ENCODE peak calls at places on chromosomes 5 and 9, in ten cellular contexts. M is heart right ventricle; Q is WTC11; A is heart left ventricle; P is CD8-positive, alpha-beta T cell; K is RWPE1; Y is transverse colon; O is activated CD8-positive, alpha-beta T cell treated with anti-CD3 and anti-CD28 coated beads for 36 hours; R is tibial nerve; D is AG04449. X is an unnamed sample.
A peak's percentile ranks its signal among the peaks of the same experiment; 100 is the strongest.

GRCh38 chr5:35242695-35243258 is 12.5 kb upstream of the PRLR start:
- DNase-seq in M (no peak), Q (no peak), A (no peak), P (no peak), K (no peak), Y (peak; percentile 25), O (no peak), R (no peak), D (no peak), X (no peak)

GRCh38 chr5:98905857-98906688 is 22.7 kb downstream of the CHD1 start:
- DNase-seq in M (no peak), Q (no peak), A (no peak), P (no peak), K (peak; percentile 27), Y (no peak), O (no peak), R (no peak), D (no peak), X (peak; percentile 14)

GRCh38 chr9:126262738-126263137 is 63.9 kb upstream of the MVB12B start:
- DNase-seq in M (no peak), Q (no peak), A (no peak), P (no peak), K (no peak), Y (no peak), O (no peak), R (no peak), D (no peak), X (no peak)

GRCh38 chr5:91126448-91126847 is 256.7 kb downstream of the ARRDC3 start:
- DNase-seq in M (no peak), Q (no peak), A (no peak), P (no peak), K (no peak), Y (no peak), O (no peak), R (no peak), D (peak; percentile 75), X (peak; percentile 70)

GRCh38 chr9:88990721-88991065 is 575 bp upstream of the S1PR3 start:
- DNase-seq in M (no peak), Q (peak; percentile 72), A (no peak), P (no peak), K (no peak), Y (no peak), O (no peak), R (no peak), D (no peak), X (no peak)

GRCh38 chr9:19087601-19088000 is 15.1 kb downstream of the HAUS6 start:
- DNase-seq in M (no peak), Q (no peak), A (no peak), P (no peak), K (no peak), Y (no peak), O (no peak), R (no peak), D (no peak), X (no peak)

GRCh38 chr5:142839711-142840441 is 69.7 kb downstream of the ARHGAP26 start:
- DNase-seq in M (peak; percentile 63), Q (no peak), A (peak; percentile 65), P (no peak), K (no peak), Y (peak; percentile 35), O (no peak), R (peak; percentile 76), D (no peak), X (peak; percentile 78)

GRCh38 chr5:131541071-131541470 is 94.0 kb downstream of the RAPGEF6 start:
- DNase-seq in M (no peak), Q (no peak), A (no peak), P (no peak), K (no peak), Y (no peak), O (no peak), R (no peak), D (no peak), X (no peak)

GRCh38 chr5:68217476-68217984 is 2.0 kb downstream of the PIK3R1 start:
- DNase-seq in M (no peak), Q (no peak), A (no peak), P (no peak), K (no peak), Y (no peak), O (no peak), R (no peak), D (no peak), X (no peak)

GRCh38 chr9:117927354-117927753 is 223.2 kb downstream of the TLR4 start:
- DNase-seq in M (no peak), Q (peak; percentile 41), A (no peak), P (no peak), K (no peak), Y (no peak), O (no peak), R (no peak), D (no peak), X (no peak)

GRCh38 chr9:95495988-95496387 is 20.8 kb downstream of the PTCH1 start:
- DNase-seq in M (no peak), Q (no peak), A (no peak), P (no peak), K (no peak), Y (no peak), O (no peak), R (no peak), D (no peak), X (no peak)

GRCh38 chr9:114467910-114468309 is 37.4 kb downstream of the WHRN start:
- DNase-seq in M (no peak), Q (no peak), A (no peak), P (no peak), K (no peak), Y (no peak), O (no peak), R (no peak), D (no peak), X (no peak)

GRCh38 chr5:122442938-122443337 is 130.9 kb downstream of the SNCAIP start:
- DNase-seq in M (no peak), Q (no peak), A (no peak), P (no peak), K (no peak), Y (no peak), O (peak; percentile 1), R (no peak), D (no peak), X (no peak)

GRCh38 chr9:110797611-110798010 is 129.0 kb downstream of the MUSK start:
- DNase-seq in M (no peak), Q (no peak), A (no peak), P (no peak), K (peak; percentile 77), Y (no peak), O (no peak), R (no peak), D (peak; percentile 69), X (no peak)

GRCh38 chr9:1647776-1648175 is 367.4 kb upstream of the SMARCA2 start:
- DNase-seq in M (no peak), Q (no peak), A (no peak), P (no peak), K (peak; percentile 30), Y (no peak), O (no peak), R (no peak), D (no peak), X (no peak)

DNA sequence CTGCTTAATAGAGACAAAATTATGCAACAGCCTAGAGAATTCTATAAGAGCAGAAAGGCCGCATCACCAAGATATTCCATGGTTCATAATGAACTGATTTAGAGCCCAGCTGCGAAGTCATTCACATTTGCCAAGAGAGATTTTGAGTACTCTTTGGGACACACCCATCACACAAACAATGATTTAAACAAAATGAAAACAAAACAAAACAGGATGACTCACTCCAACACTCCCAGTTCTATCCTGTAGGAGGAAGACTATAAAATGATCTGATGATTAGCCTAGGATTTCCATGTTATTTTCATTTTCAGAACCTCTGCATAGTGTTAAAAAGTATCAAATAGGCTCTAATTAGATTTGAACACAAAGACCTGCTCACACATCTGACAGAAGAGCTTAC is 145.8 kb upstream of the GNA14 start:
- DNase-seq in M (no peak), Q (no peak), A (no peak), P (no peak), K (no peak), Y (no peak), O (no peak), R (no peak), D (no peak), X (peak; percentile 36)
- TF ChIP-seq CTCF in M (peak; percentile 27), Q (no peak), A (peak; percentile 29), P (no peak), K (no peak), Y (no peak), O (no peak), R (peak; percentile 32), D (no peak), X (peak; percentile 26)

GRCh38 chr9:112334319-112334828 is 955 bp upstream of the PTBP3 start:
- DNase-seq in M (no peak), Q (no peak), A (no peak), P (peak; percentile 17), K (peak; percentile 31), Y (peak; percentile 20), O (peak; percentile 84), R (peak; percentile 15), D (no peak), X (no peak)
- TF ChIP-seq CTCF in M (no peak), Q (no peak), A (no peak), P (no peak), K (no peak), Y (no peak), O (no peak), R (no peak), D (no peak), X (no peak)

GRCh38 chr5:157193699-157194424 is 13.2 kb downstream of the ITK start:
- DNase-seq in M (no peak), Q (no peak), A (no peak), P (no peak), K (no peak), Y (no peak), O (no peak), R (no peak), D (no peak), X (no peak)

GRCh38 chr5:157198277-157199058 is 17.8 kb downstream of the ITK start:
- DNase-seq in M (no peak), Q (no peak), A (no peak), P (no peak), K (no peak), Y (peak; percentile 30), O (peak; percentile 82), R (no peak), D (no peak), X (no peak)

GRCh38 chr5:157197088-157197487 is 16.4 kb downstream of the ITK start:
- DNase-seq in M (no peak), Q (no peak), A (no peak), P (no peak), K (no peak), Y (no peak), O (peak; percentile 64), R (no peak), D (no peak), X (no peak)

GRCh38 chr5:157196045-157196444 is 15.4 kb downstream of the ITK start:
- DNase-seq in M (no peak), Q (no peak), A (no peak), P (no peak), K (no peak), Y (no peak), O (no peak), R (no peak), D (no peak), X (no peak)
- TF ChIP-seq CTCF in M (no peak), Q (no peak), A (no peak), P (no peak), K (no peak), Y (no peak), O (no peak), R (no peak), D (no peak), X (no peak)

DNA sequence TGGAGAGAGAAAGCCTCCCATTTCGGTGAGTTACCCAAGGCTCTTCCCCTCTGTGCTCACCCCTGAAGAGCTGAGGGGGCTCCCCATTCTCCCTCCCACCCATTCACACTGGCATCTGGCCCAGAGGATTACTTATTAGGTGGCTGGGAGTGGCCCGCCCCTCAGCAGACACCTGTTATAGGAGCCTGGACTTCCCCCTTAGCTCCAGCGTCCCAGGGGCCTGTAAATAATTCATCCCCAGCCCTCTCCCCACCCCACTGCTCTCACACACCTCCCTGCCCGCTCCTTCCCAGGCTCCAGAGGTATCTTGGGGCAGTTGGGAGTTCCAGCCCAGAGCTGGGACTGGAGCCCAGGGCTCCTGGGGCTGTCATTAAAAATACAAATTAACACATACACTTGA is 11.6 kb upstream of the SLC6A7 start:
- DNase-seq in M (no peak), Q (no peak), A (no peak), P (no peak), K (no peak), Y (peak; percentile 66), O (no peak), R (no peak), D (no peak), X (no peak)
- TF ChIP-seq CTCF in M (no peak), Q (no peak), A (no peak), P (no peak), K (no peak), Y (no peak), O (no peak), R (no peak), D (no peak), X (no peak)